ENCODE peak calls at places on chromosome 2, in four cellular contexts. N, Z, F and P are unnamed samples.

GRCh38 chr2:222756951-222757645 is 85.6 kb downstream of the MOGAT1 start:
- DNase-seq in N (peak), Z (no peak), F (no peak), P (peak)

GRCh38 chr2:156585457-156585856 is 149.3 kb downstream of the GPD2 start:
- DNase-seq in Z (no peak), N (no peak), F (no peak), P (no peak)

GRCh38 chr2:60356346-60356745 is 197.1 kb downstream of the BCL11A start:
- DNase-seq in Z (no peak), N (no peak), F (no peak), P (no peak)

GRCh38 chr2:138974651-138975050 is 194.5 kb upstream of the NXPH2 start:
- DNase-seq in N (peak), F (no peak), Z (no peak), P (peak)

GRCh38 chr2:38750793-38751042 is 443 bp downstream of the SRSF7 start:
- DNase-seq in Z (peak), F (no peak), N (no peak), P (peak)

GRCh38 chr2:32632089-32632488 is 4.2 kb downstream of the TTC27 start:
- DNase-seq in F (no peak), N (peak), Z (no peak), P (peak)

GRCh38 chr2:175355246-175355645 is 173.7 kb upstream of the ATP5MC3 start:
- DNase-seq in F (no peak), N (no peak), Z (no peak), P (no peak)

GRCh38 chr2:63984606-63985359 is 34.4 kb downstream of the VPS54 start:
- DNase-seq in F (no peak), Z (no peak), N (no peak), P (peak)

GRCh38 chr2:46086578-46087070 is 210.6 kb upstream of the EPAS1 start:
- DNase-seq in N (no peak), F (no peak), Z (no peak), P (no peak)

GRCh38 chr2:69163109-69163508 is 150.1 kb downstream of the ANTXR1 start:
- DNase-seq in Z (no peak), N (peak), F (no peak), P (peak)

GRCh38 chr2:69157441-69157840 is 144.5 kb downstream of the ANTXR1 start:
- DNase-seq in Z (no peak), F (no peak), N (no peak), P (no peak)

GRCh38 chr2:69162121-69162520 is 149.1 kb downstream of the ANTXR1 start:
- DNase-seq in Z (no peak), F (no peak), N (no peak), P (peak)

GRCh38 chr2:69156624-69157023 is 143.6 kb downstream of the ANTXR1 start:
- DNase-seq in Z (no peak), N (no peak), F (no peak), P (no peak)

DNA sequence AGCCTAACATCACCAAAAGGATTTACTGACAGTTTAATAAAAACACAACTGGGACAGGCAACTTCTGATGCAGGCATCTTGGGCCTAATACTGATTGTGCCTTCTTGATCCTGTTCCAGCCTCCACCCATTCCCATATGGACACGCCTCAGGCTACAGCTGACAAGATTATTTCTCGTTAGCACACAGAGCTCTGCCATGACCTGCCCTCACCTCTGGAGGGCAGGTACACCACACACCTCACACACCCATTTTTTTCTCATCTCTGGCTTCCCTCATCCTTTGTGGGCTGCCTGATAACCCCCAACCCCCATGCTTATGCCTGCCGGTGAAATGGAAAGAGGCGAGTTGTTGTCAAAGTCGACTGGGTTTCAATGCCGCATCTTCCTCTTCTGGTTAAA is 147.0 kb downstream of the ANTXR1 start:
- DNase-seq in N (no peak), F (no peak), Z (no peak), P (no peak)
- TF ChIP-seq CTCF in N (no peak), F (no peak), Z (no peak), P (no peak)

DNA sequence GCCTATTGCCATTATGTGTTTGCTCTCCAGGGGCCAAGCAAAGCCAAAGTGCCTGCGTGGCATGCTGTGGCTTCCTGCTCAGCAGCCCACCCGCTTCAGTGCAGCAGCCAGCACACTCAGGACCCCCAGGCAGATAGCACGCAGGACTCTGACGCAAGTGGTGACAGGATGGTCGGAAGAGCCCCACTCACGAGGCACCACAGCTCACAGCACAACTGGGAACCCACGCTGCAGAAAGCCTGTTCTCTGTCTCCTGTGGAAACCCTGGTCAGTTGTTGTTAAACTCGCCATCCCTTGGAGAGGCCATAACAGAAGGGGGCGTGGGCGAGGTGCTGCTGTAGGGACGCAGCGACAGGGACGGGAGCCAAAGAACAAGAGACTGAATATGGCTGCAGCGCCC is 76.4 kb downstream of the HDAC4 start:
- DNase-seq in F (no peak), N (no peak), Z (no peak), P (no peak)
- H3K4me3 ChIP-seq in F (no peak), N (no peak), Z (no peak), P (no peak)

DNA sequence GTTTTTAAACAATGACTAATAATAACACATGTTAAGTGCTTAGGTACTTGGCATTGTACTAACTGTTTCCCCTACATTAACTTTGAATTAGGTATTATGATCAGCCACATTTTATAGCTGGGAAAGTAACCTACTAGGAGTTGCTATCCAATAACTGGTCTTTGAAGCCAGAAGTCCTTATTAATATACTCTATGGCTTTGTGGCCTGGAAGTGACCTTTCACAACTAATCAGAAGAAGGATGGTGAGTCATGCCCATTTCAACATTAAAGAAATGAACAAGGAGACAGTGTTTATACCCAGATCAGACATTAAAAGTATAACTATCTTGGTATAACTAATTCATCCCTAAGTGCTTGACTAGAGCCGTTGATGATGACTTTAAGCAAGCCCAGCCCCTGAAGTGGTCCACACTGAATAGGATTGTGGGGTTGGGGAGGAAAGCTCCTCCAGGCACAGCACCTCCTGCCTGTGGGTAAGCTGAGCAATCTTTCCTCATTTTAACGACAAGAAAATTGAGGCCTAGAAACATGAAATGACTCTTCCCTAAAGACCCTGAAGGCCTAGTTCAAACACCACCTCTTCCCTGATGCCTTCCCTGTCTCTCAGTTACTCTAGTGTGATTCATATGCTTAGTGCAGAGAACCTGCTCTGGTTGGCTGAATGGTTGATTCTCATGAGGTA is 71.6 kb upstream of the RFX8 start:
- DNase-seq in N (peak), F (no peak), Z (no peak), P (peak)
- TF ChIP-seq CTCF in N (no peak), F (no peak), Z (no peak), P (no peak)

GRCh38 chr2:168454737-168455691 is 1.1 kb upstream of the CERS6 start:
- DNase-seq in N (no peak), F (no peak), Z (no peak), P (no peak)
- H3K4me3 ChIP-seq in N (peak), F (peak), Z (peak), P (peak)

DNA sequence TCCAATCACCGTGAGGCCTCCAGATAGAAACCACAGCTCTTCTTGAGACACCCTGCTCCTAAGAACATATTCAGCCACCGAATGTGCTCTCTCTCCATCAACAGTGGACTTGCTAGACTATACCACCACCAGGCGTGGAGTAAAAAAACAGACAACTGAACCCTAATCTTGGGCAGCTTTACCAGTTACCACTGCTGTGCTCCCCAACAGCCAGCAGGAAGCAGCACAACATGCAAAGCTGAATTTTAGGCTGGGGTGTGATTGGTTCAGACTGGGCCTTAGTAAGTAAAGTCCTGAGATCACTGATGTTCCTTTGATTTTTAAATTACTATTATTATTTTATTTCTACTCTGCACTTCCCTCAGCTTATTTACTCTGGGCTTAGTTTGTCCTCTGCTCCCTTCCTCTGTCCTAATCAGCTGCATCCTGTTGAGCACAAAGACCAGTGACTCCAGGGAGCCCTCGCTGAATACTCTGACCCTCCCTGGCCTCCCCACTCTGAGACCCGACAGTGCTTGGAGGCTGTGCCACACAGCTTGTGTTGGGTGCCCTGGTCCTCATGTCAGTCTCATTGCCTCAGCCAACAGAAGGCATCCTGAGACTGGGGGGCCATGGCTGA is 21.9 kb downstream of the MRPL35 start:
- DNase-seq in F (peak), Z (peak), N (peak), P (peak)
- TF ChIP-seq CTCF in F (peak), Z (peak), N (peak), P (peak)

DNA sequence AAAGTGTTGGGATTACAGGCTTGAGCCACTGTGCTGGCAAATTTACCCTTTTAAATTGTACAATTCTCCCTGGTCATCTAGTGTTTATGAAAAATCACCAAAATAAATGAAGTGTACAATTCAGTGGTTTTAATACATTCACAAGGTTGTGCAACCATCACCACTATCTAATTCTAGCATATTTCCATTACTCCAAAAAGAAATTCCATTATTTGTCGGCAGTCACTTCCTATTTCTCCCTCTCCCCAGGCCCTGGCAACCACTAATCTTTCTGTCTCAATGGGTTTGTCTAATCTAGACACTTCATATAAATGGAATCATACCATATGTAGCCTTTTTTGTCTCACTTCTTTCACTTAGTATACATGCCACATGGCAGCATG is 12.7 kb upstream of the POLE4 start:
- DNase-seq in Z (no peak), F (no peak), N (no peak), P (peak)
- H3K4me3 ChIP-seq in Z (no peak), F (no peak), N (no peak), P (no peak)

GRCh38 chr2:80429251-80429650 is 124.7 kb upstream of the LRRTM1 start:
- DNase-seq in F (no peak), N (no peak), Z (no peak), P (no peak)
- TF ChIP-seq CTCF in F (no peak), N (no peak), Z (no peak), P (no peak)

GRCh38 chr2:218859556-218859993 is at the start of gene WNT6:
- DNase-seq in Z (no peak), F (no peak), N (no peak), P (no peak)

GRCh38 chr2:218861645-218862318 is 2.2 kb downstream of the WNT6 start:
- DNase-seq in Z (no peak), N (no peak), F (no peak), P (no peak)

GRCh38 chr2:218858671-218859555 is 692 bp upstream of the WNT6 start:
- DNase-seq in F (no peak), N (no peak), Z (no peak), P (no peak)

GRCh38 chr2:218859994-218860831 is 608 bp downstream of the WNT6 start:
- DNase-seq in Z (no peak), F (no peak), N (no peak), P (no peak)

GRCh38 chr2:218860950-218861381 is 1.4 kb downstream of the WNT6 start:
- DNase-seq in Z (peak), N (peak), F (no peak), P (peak)
- H3K4me3 ChIP-seq in Z (peak), N (no peak), F (no peak), P (no peak)

DNA sequence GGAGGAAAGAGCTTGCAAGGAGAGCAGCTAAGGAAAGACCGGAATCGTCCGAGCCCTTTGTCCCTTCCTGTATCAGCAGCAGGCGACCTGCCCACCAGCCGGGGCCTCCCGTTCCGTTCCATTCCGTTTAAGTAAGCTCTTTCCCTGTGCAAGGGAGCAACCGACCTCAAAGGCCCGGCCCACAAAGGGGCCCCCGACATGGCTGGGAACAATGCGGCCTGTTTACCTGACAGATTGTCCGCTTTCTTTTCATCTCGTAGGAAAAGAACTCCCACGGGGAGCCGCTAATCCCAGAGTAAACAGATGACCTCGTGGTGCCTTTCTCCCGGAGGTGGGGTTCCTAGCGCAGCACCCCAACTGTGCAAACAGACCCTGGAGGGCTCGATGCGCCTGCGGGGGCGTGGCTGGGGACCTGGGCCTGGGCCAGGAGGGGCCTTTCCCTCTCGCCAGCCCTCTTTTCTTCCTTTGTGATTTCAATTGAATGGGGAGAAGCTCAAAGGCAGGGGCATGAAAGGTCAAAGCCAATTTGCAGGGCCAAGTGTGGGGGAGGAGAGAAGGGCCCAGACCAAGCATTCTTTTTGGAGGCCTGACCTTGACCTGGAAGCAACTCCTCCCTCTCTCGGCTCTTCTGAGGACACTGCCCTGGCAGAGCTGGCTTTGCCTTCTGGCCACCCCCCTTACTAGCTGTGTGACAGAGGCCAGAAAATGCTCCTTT is 120.2 kb downstream of the INHBB start:
- DNase-seq in Z (no peak), F (no peak), N (no peak), P (no peak)
- TF ChIP-seq CTCF in Z (no peak), F (no peak), N (no peak), P (no peak)